ENCODE peak calls at places on chromosomes 2 and 18, in seven cellular contexts. C, F, K, M, H, G and U are unnamed samples. For H3K36me3 and H3K27me3, the result is how much of the 10 kb centered on the place peaks cover.

GRCh38 chr2:188399159-188399558 is 107.5 kb downstream of the GULP1 start:
- DNase-seq in C (peak), F (no peak), K (no peak), M (no peak), H (no peak), G (no peak), U (peak)

GRCh38 chr18:22678486-22678885 is 254.6 kb upstream of the RBBP8 start:
- DNase-seq in C (no peak), F (no peak), K (no peak), M (no peak), H (no peak), G (no peak), U (no peak)

GRCh38 chr18:48024009-48024512 is 93.6 kb upstream of the SMAD2 start:
- DNase-seq in C (no peak), F (no peak), K (no peak), M (no peak), H (no peak), G (no peak), U (no peak)

GRCh38 chr2:176140520-176141317 is 10.6 kb upstream of the HOXD4 start:
- DNase-seq in C (peak), F (no peak), K (peak), M (peak), H (peak), G (peak), U (no peak)

GRCh38 chr18:9115984-9116383 is 13.5 kb downstream of the NDUFV2 start:
- DNase-seq in C (no peak), F (no peak), K (no peak), M (no peak), H (no peak), G (no peak), U (no peak)

GRCh38 chr2:150617351-150617750 is 129.9 kb upstream of the RND3 start:
- DNase-seq in C (no peak), F (no peak), K (no peak), M (no peak), H (no peak), G (no peak), U (no peak)

GRCh38 chr2:147076634-147077033 is 768.2 kb upstream of the ACVR2A start:
- DNase-seq in C (peak), F (no peak), K (no peak), M (no peak), H (no peak), G (no peak), U (no peak)

GRCh38 chr2:66437601-66438497 is 2.9 kb downstream of the MEIS1 start:
- DNase-seq in C (no peak), F (no peak), K (peak), M (no peak), H (no peak), G (no peak), U (no peak)

GRCh38 chr2:74146929-74147728 is 583 bp downstream of the BOLA3 start:
- DNase-seq in C (peak), F (no peak), K (peak), M (peak), H (no peak), G (no peak), U (no peak)

GRCh38 chr18:28684746-28685145 is 507.8 kb upstream of the CDH2 start:
- DNase-seq in C (no peak), F (no peak), K (no peak), M (no peak), H (no peak), G (no peak), U (no peak)

GRCh38 chr18:27008575-27008974 is 143.1 kb upstream of the AQP4 start:
- DNase-seq in C (no peak), F (no peak), K (no peak), M (no peak), H (no peak), G (no peak), U (no peak)

GRCh38 chr2:33215299-33215698 is 261.1 kb upstream of the RASGRP3 start:
- DNase-seq in C (peak), F (no peak), K (peak), M (peak), H (no peak), G (peak), U (no peak)

GRCh38 chr2:88600038-88600465 is 27.2 kb downstream of the EIF2AK3 start:
- DNase-seq in C (peak), F (no peak), K (peak), M (no peak), H (peak), G (no peak), U (peak)

GRCh38 chr2:64453710-64454315 is at the start of gene LGALSL:
- DNase-seq in C (peak), F (no peak), K (peak), M (peak), H (no peak), G (peak), U (peak)

GRCh38 chr2:524442-524841 is 152.8 kb downstream of the TMEM18 start:
- DNase-seq in C (no peak), F (no peak), K (no peak), M (no peak), H (no peak), G (no peak), U (no peak)

GRCh38 chr2:25833566-25833965 is 44.7 kb downstream of the ASXL2 start:
- DNase-seq in C (peak), F (no peak), K (no peak), M (no peak), H (no peak), G (no peak), U (no peak)

GRCh38 chr18:74097803-74098202 is 49.8 kb downstream of the FBXO15 start:
- DNase-seq in C (no peak), F (no peak), K (no peak), M (no peak), H (no peak), G (no peak), U (no peak)

GRCh38 chr18:62339106-62339988 is 14.2 kb downstream of the TNFRSF11A start:
- DNase-seq in C (peak), F (no peak), K (peak), M (no peak), H (no peak), G (no peak), U (peak)

GRCh38 chr18:78069784-78070664 is 820.4 kb downstream of the GALR1 start:
- DNase-seq in C (no peak), F (no peak), K (no peak), M (no peak), H (no peak), G (no peak), U (no peak)

GRCh38 chr2:223837290-223838061 is at the start of gene AP1S3:
- DNase-seq in C (peak), F (no peak), K (peak), M (no peak), H (peak), G (peak), U (no peak)

GRCh38 chr2:204504594-204504993 is 40.7 kb upstream of the PARD3B start:
- DNase-seq in C (no peak), F (no peak), K (no peak), M (no peak), H (no peak), G (no peak), U (no peak)

GRCh38 chr2:98455494-98455976 is 10.9 kb downstream of the INPP4A start:
- DNase-seq in C (peak), F (no peak), K (no peak), M (no peak), H (peak), G (no peak), U (no peak)

GRCh38 chr2:129619471-129619870 is 360.0 kb upstream of the RAB6C start:
- DNase-seq in C (no peak), F (no peak), K (no peak), M (no peak), H (no peak), G (no peak), U (no peak)

GRCh38 chr2:178277741-178278197 is 83.5 kb downstream of the OSBPL6 start:
- DNase-seq in C (peak), F (no peak), K (no peak), M (no peak), H (no peak), G (no peak), U (no peak)

GRCh38 chr2:223005496-223005895 is 46.5 kb upstream of the KCNE4 start:
- DNase-seq in C (peak), F (no peak), K (no peak), M (no peak), H (no peak), G (no peak), U (no peak)

GRCh38 chr18:51278045-51278649 is 80.7 kb upstream of the MEX3C start:
- DNase-seq in C (no peak), F (no peak), K (no peak), M (no peak), H (peak), G (peak), U (no peak)

GRCh38 chr18:5890606-5891360 is 4.5 kb downstream of the TMEM200C start:
- DNase-seq in C (no peak), F (no peak), K (peak), M (no peak), H (peak), G (peak), U (no peak)

GRCh38 chr2:17550907-17551306 is 10.4 kb downstream of the VSNL1 start:
- DNase-seq in C (no peak), F (no peak), K (no peak), M (no peak), H (no peak), G (no peak), U (no peak)

GRCh38 chr2:15674637-15675455 is 83.2 kb downstream of the DDX1 start:
- DNase-seq in C (no peak), F (no peak), K (no peak), M (no peak), H (no peak), G (no peak), U (peak)

DNA sequence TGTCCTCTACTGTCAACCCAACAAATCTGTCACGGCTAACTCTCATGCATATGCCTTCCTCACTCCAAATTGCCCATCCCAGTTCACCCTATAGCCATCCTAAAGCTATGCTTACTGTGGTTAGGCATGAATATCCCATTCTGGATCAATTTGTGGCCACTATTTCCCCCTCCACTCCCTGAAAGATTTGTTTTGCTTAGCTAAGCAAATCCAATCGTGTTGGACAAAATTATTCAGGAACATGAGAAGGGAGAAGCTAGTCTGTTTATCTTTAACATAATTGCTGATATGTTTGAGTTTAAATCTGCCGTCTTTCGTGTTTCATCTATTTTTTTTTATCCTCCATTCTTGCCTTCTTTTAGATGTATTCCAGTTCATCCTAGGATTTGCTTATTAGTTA is 43.6 kb downstream of the PPM1B start:
- DNase-seq in C (no peak), F (no peak), K (no peak), M (no peak), H (no peak), G (no peak), U (no peak)
- H3K36me3 ChIP-seq in C (under half), F (under half), K (under half), M (under half), H (under half), G (under half), U (under half)

GRCh38 chr2:241494311-241494908 is 14.0 kb downstream of the STK25 start:
- DNase-seq in C (no peak), F (no peak), K (no peak), M (no peak), H (no peak), G (no peak), U (no peak)
- H3K27me3 ChIP-seq in C (under half), F (under half), K (under half), M (under half), H (under half), G (under half), U (under half)

GRCh38 chr2:236569593-236569973 is at the start of gene ACKR3:
- DNase-seq in C (peak), F (peak), K (peak), M (peak), H (peak), G (peak), U (peak)

GRCh38 chr2:236566596-236566995 is 3.0 kb upstream of the ACKR3 start:
- DNase-seq in C (no peak), F (no peak), K (no peak), M (no peak), H (no peak), G (no peak), U (no peak)

GRCh38 chr2:236568922-236569592 is 568 bp upstream of the ACKR3 start:
- DNase-seq in C (no peak), F (no peak), K (peak), M (no peak), H (no peak), G (no peak), U (no peak)

GRCh38 chr2:236570081-236570979 is 705 bp downstream of the ACKR3 start:
- DNase-seq in C (no peak), F (no peak), K (peak), M (no peak), H (no peak), G (no peak), U (no peak)

GRCh38 chr2:236568068-236568921 is 1.3 kb upstream of the ACKR3 start:
- DNase-seq in C (no peak), F (no peak), K (peak), M (no peak), H (peak), G (peak), U (no peak)
- TF ChIP-seq CTCF in C (no peak), F (no peak), K (no peak), M (peak), H (no peak), G (no peak), U (no peak)

GRCh38 chr2:101265893-101266499 is 13.3 kb downstream of the CNOT11 start:
- DNase-seq in C (no peak), F (no peak), K (no peak), M (no peak), H (no peak), G (no peak), U (no peak)
- H3K36me3 ChIP-seq in C (under half), F (under half), K (under half), M (half or more), H (half or more), G (under half), U (under half)

DNA sequence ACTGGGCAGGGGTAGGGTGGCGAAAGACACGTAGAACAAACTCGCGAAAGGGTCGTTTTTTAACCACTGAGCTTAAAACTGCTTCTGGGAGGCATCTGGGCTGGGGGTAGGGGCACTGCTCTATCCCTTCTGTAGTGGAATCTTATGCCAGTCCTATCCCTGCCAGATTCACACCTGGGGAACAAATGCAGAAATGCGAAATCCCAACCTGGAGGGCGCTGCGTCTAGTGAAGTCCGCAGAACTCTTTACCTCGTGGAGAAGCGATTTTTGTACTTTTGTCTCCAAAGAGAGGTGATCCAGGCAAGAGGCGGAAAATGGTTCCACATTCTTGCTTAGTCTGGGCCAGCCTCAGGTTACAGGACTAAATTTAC is 10.3 kb downstream of the TBR1 start:
- DNase-seq in C (no peak), F (no peak), K (no peak), M (no peak), H (no peak), G (no peak), U (no peak)
- H3K27me3 ChIP-seq in C (half or more), F (under half), K (half or more), M (half or more), H (half or more), G (half or more), U (half or more)

GRCh38 chr2:172488556-172488955 is 61.2 kb downstream of the ITGA6 start:
- DNase-seq in C (no peak), F (no peak), K (no peak), M (no peak), H (no peak), G (no peak), U (no peak)

GRCh38 chr2:172484253-172484652 is 56.9 kb downstream of the ITGA6 start:
- DNase-seq in C (peak), F (no peak), K (peak), M (no peak), H (no peak), G (no peak), U (no peak)

GRCh38 chr2:172481507-172482262 is 54.3 kb downstream of the ITGA6 start:
- DNase-seq in C (no peak), F (no peak), K (no peak), M (no peak), H (no peak), G (no peak), U (no peak)

GRCh38 chr2:172480301-172481218 is 53.2 kb downstream of the ITGA6 start:
- DNase-seq in C (peak), F (no peak), K (peak), M (no peak), H (no peak), G (peak), U (no peak)

DNA sequence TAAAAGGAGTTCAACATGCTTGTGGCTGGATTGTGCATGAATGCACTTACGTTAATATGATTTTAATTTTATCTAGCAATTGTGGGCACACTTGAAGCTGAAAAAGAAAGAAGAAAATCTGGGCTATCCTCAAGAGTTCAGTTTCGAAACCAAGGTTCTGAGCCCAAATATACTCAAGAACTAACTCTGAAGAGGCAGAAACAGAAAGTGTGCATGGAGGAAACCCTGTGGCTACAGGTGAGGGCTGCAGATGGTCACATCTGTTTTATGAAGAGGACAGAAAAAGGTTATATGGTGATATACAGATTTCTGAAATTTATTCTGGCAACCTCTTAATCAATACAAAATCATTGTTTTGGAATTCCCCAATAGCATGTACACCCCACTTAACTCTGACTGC is 57.3 kb downstream of the ITGA6 start:
- DNase-seq in C (no peak), F (no peak), K (no peak), M (no peak), H (no peak), G (no peak), U (no peak)
- TF ChIP-seq CTCF in C (no peak), F (no peak), K (no peak), M (no peak), H (no peak), G (no peak), U (no peak)

GRCh38 chr2:71889991-71890684 is 257.5 kb downstream of the CYP26B1 start:
- DNase-seq in C (peak), F (no peak), K (no peak), M (peak), H (no peak), G (no peak), U (no peak)

GRCh38 chr2:71887196-71887595 is 260.5 kb downstream of the CYP26B1 start:
- DNase-seq in C (no peak), F (no peak), K (no peak), M (peak), H (no peak), G (no peak), U (no peak)

GRCh38 chr2:71891155-71891554 is 256.5 kb downstream of the CYP26B1 start:
- DNase-seq in C (no peak), F (no peak), K (no peak), M (peak), H (no peak), G (no peak), U (no peak)

GRCh38 chr2:71886241-71886640 is 261.4 kb downstream of the CYP26B1 start:
- DNase-seq in C (no peak), F (no peak), K (peak), M (no peak), H (no peak), G (no peak), U (no peak)

DNA sequence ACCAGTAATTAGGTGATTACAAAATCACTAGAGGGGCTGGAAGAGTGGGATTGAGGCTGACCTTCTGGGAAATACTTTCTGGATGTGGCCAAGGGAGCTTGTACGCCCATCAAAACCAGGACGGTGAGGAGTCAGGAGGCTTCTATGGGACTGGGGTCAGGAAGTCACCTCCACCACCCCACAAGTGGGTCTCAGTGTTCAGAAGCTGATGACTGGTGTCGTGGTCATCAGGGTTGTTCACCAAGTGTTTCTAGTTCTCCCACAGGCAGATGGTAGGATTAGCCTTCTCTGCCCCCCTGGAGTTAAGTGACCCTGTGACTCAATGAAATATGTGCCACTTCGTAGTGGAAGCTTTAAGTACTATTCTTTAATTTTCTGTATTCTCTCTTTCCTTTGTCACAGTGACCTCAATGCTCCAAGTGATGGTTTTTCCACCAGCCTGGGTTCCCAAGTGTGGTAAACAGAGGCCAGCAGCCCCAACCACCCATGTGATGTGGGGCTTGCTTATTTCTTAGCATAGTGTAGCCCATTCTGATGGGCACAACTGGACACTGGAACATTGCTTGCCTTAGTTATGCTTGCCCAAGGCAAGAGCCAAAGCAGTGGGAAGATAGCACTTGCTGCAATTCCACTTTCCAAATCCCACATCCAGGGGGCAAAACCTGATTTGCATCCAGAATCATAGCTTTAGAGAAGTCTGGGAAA is 258.8 kb downstream of the CYP26B1 start:
- DNase-seq in C (peak), F (no peak), K (no peak), M (peak), H (no peak), G (no peak), U (no peak)
- H3K36me3 ChIP-seq in C (under half), F (under half), K (under half), M (under half), H (under half), G (under half), U (under half)

GRCh38 chr2:14480906-14481305 is 151.6 kb upstream of the LRATD1 start:
- DNase-seq in C (no peak), F (no peak), K (no peak), M (no peak), H (no peak), G (no peak), U (no peak)
- H3K27me3 ChIP-seq in C (under half), F (under half), K (under half), M (under half), H (under half), G (under half), U (under half)